ENCODE peak calls at places on chromosomes 2 and 18, in six cellular contexts. P, A, Y, O, N and E are unnamed samples. For H3K9me3, the result is how much of the 10 kb centered on the place peaks cover.

GRCh38 chr2:8239402-8240127 is 442.3 kb upstream of the ID2 start:
- DNase-seq in O (no peak), Y (no peak), P (peak), A (no peak), N (no peak), E (no peak)

GRCh38 chr2:68935471-68935870 is 17.2 kb downstream of the GKN2 start:
- DNase-seq in Y (no peak), O (no peak), N (no peak), A (no peak), P (no peak), E (no peak)

GRCh38 chr2:63257473-63257872 is 206.8 kb downstream of the OTX1 start:
- DNase-seq in A (no peak), O (no peak), N (no peak), Y (no peak), P (peak), E (no peak)

GRCh38 chr2:105873721-105874120 is 129.0 kb downstream of the NCK2 start:
- DNase-seq in N (no peak), A (peak), P (no peak), O (no peak), Y (no peak), E (peak)

GRCh38 chr2:42855221-42855970 is 63.0 kb upstream of the HAAO start:
- DNase-seq in P (no peak), N (peak), Y (no peak), A (no peak), O (no peak), E (no peak)

GRCh38 chr2:84786601-84787000 is 94.3 kb downstream of the TRABD2A start:
- DNase-seq in A (no peak), P (no peak), N (no peak), Y (no peak), O (no peak), E (no peak)

GRCh38 chr2:112709703-112710102 is 11.1 kb upstream of the NT5DC4 start:
- DNase-seq in O (no peak), Y (no peak), N (no peak), A (no peak), P (no peak), E (no peak)

GRCh38 chr2:74206180-74206688 is 7.8 kb downstream of the MTHFD2 start:
- DNase-seq in P (peak), Y (no peak), O (no peak), A (no peak), N (no peak), E (peak)

GRCh38 chr2:241734467-241735208 is at the start of gene D2HGDH:
- DNase-seq in N (peak), Y (peak), A (peak), O (peak), P (peak), E (peak)

GRCh38 chr2:63056309-63057065 is 5.9 kb downstream of the OTX1 start:
- DNase-seq in P (no peak), A (peak), O (peak), N (no peak), Y (peak), E (no peak)

GRCh38 chr2:189252991-189253680 is 73.6 kb upstream of the COL5A2 start:
- DNase-seq in P (no peak), A (no peak), Y (no peak), O (no peak), N (no peak), E (no peak)

GRCh38 chr2:159130302-159130701 is 156.2 kb downstream of the WDSUB1 start:
- DNase-seq in A (no peak), P (no peak), O (no peak), Y (no peak), N (no peak), E (no peak)

GRCh38 chr18:72089432-72089831 is 454.7 kb downstream of the CBLN2 start:
- DNase-seq in A (no peak), P (no peak), O (no peak), Y (no peak), N (no peak), E (no peak)
- H3K9me3 ChIP-seq in A (under half), P (under half), O (under half), Y (under half), N (under half), E (under half)

DNA sequence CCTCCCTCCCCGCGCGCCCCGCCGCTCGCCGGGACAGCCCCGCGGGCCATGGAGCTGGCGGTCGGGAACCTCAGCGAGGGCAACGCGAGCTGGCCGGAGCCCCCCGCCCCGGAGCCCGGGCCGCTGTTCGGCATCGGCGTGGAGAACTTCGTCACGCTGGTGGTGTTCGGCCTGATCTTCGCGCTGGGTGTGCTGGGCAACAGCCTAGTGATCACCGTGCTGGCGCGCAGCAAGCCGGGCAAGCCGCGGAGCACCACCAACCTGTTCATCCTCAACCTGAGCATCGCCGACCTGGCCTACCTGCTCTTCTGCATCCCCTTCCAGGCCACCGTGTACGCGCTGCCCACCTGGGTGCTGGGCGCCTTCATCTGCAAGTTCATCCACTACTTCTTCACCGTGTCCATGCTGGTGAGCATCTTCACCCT is 865 bp downstream of the GALR1 start:
- DNase-seq in P (no peak), Y (no peak), N (no peak), O (no peak), A (peak), E (no peak)
- H3K9me3 ChIP-seq in P (under half), Y (under half), N (under half), O (under half), A (under half), E (under half)

DNA sequence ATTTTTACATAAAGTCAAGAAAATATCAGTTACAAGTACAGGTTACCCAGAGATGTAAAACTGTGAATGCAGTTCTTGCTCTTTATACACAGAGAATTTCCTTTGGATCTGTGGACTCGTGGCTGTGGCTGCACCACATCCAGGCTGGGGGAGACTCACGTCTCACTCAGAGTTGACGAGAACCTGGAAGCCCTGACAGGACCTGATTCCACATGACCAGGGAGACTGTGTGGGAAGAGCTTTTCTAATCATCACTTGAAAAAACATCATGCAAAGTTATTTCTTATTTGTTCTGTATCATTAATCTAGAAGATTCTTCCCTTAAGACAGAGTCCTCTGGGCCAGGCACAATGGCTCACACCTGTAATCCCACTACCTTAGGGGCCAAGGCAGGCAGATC is 1159.0 kb downstream of the RPIA start:
- DNase-seq in O (no peak), A (no peak), Y (no peak), N (no peak), P (no peak), E (no peak)
- H3K9me3 ChIP-seq in O (under half), A (under half), Y (under half), N (under half), P (under half), E (under half)

GRCh38 chr2:88746929-88747490 is 55.5 kb downstream of the RPIA start:
- DNase-seq in N (no peak), A (no peak), Y (no peak), O (no peak), P (no peak), E (no peak)
- H3K9me3 ChIP-seq in N (under half), A (under half), Y (under half), O (under half), P (under half), E (under half)

GRCh38 chr2:230312638-230313037 is 14.4 kb upstream of the SP140L start:
- DNase-seq in A (no peak), P (no peak), Y (no peak), N (no peak), O (no peak), E (no peak)

GRCh38 chr2:230308402-230309000 is 18.5 kb upstream of the SP140L start:
- DNase-seq in Y (no peak), P (no peak), N (no peak), O (no peak), A (no peak), E (no peak)

GRCh38 chr2:230306474-230306873 is 20.5 kb upstream of the SP140L start:
- DNase-seq in N (no peak), A (no peak), O (no peak), Y (no peak), P (no peak), E (no peak)

GRCh38 chr2:230305416-230306275 is 21.3 kb upstream of the SP140L start:
- DNase-seq in Y (no peak), A (no peak), N (no peak), O (no peak), P (no peak), E (no peak)

DNA sequence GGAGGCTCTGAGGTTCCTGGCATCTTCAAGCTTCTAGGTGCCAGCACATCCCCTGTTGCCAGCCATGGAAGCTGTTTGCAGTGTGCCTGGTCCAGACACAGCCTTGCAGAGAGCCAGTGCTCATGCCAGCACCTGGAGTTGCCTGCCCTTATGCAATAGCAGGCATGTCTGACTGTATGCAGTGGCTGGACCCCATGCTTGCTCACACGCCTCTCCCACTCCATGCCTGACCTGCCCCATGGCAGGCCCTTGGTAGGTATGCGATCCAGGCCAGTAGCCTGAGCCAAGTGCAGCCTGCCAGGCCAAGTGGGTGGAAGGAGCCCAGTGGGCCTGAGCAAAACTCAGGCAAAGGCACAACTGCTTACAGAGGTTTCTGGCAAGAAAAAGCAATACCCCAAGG is 19.5 kb upstream of the SP140L start:
- DNase-seq in A (no peak), O (no peak), N (no peak), P (no peak), Y (no peak), E (no peak)
- H3K9me3 ChIP-seq in A (under half), O (under half), N (under half), P (under half), Y (under half), E (under half)

DNA sequence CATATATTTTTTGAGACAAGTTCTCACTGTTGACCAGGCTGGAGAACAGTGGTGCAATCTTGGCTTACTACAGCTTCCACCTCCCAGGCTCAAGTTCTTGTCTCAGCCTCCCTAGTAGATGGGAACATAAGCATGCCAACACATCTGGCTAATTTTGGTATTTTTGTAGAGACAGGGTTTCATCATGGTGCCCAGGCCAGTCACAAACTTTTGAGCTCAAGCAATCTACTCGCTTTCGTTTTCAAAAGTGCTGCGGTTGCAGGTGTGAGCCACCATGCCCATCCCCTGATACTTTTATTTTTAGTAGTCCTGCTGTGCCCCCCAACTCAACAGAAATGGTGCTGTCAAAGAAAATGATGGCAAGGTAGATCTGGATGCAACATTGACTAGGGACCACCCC is 1127.3 kb downstream of the SUCLG1 start:
- DNase-seq in N (no peak), A (no peak), P (no peak), O (no peak), Y (no peak), E (no peak)
- H3K9me3 ChIP-seq in N (under half), A (under half), P (under half), O (under half), Y (under half), E (under half)

GRCh38 chr2:153589586-153589985 is 111.0 kb upstream of the RPRM start:
- DNase-seq in P (no peak), A (no peak), Y (no peak), O (no peak), N (no peak), E (no peak)
- H3K9me3 ChIP-seq in P (under half), A (under half), Y (under half), O (under half), N (under half), E (under half)

GRCh38 chr2:685421-685820 is 8.2 kb upstream of the TMEM18 start:
- DNase-seq in P (no peak), N (no peak), A (no peak), Y (no peak), O (no peak), E (no peak)
- H3K9me3 ChIP-seq in P (under half), N (under half), A (under half), Y (under half), O (under half), E (under half)

GRCh38 chr2:3902131-3902530 is 198.8 kb downstream of the DCDC2C start:
- DNase-seq in N (no peak), A (no peak), Y (peak), P (no peak), O (no peak), E (no peak)

GRCh38 chr2:3904061-3904460 is 200.7 kb downstream of the DCDC2C start:
- DNase-seq in P (no peak), O (no peak), N (no peak), A (no peak), Y (no peak), E (no peak)
- H3K9me3 ChIP-seq in P (under half), O (under half), N (under half), A (under half), Y (under half), E (under half)

DNA sequence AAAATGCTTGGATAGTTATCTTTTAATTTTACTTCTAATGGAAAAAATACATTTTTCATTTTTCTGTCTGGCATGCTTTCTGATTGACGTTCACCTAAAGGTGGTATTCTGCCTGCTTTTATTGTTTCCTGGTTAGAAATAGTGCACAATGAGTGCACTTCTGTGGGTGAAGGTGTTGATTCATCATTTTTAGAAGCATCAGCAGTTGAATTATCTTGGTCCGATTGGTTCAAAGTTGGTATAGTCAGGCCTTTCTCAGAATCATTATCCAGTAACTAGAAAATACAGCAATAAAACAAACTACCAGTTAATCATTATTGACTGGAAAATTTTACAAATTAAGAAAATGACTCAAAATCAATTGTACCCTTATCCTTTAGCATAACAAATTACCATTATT is 84.5 kb downstream of the STRADB start:
- DNase-seq in N (no peak), P (no peak), O (no peak), Y (no peak), A (no peak), E (no peak)
- H3K9me3 ChIP-seq in N (under half), P (under half), O (under half), Y (under half), A (under half), E (under half)